ENCODE peak calls at places on chromosomes 16 and 17, in six cellular contexts. X, Z, W, P, F and H are unnamed samples.

GRCh38 chr16:66569827-66570405 is 3.7 kb downstream of the CMTM1 start:
- DNase-seq in X (no peak), W (no peak), P (no peak), Z (peak), F (peak), H (no peak)

GRCh38 chr17:65660947-65661346 is 99.5 kb upstream of the AXIN2 start:
- DNase-seq in F (peak), Z (peak), X (no peak), W (no peak), P (no peak), H (no peak)

GRCh38 chr17:58998871-58999270 is 107.8 kb downstream of the TRIM37 start:
- DNase-seq in F (no peak), W (no peak), Z (no peak), P (no peak), X (no peak), H (no peak)

GRCh38 chr16:19860146-19861030 is 24.3 kb downstream of the GPRC5B start:
- DNase-seq in P (no peak), Z (no peak), W (no peak), X (peak), F (peak), H (no peak)

GRCh38 chr16:30780021-30780420 is 7.0 kb downstream of the ZNF629 start:
- DNase-seq in F (no peak), P (no peak), W (no peak), X (no peak), Z (no peak), H (no peak)

GRCh38 chr16:29645699-29646187 is 17.3 kb upstream of the SPN start:
- DNase-seq in X (no peak), F (no peak), P (peak), Z (no peak), W (peak), H (peak)

GRCh38 chr17:75927286-75927922 is 13.4 kb downstream of the FBF1 start:
- DNase-seq in W (peak), P (peak), Z (peak), X (peak), F (no peak), H (peak)

GRCh38 chr16:26569793-26570192 is 496.9 kb upstream of the C16orf82 start:
- DNase-seq in W (no peak), Z (peak), F (peak), X (peak), P (no peak), H (peak)

GRCh38 chr17:38459556-38459955 is 31.3 kb downstream of the ARHGAP23 start:
- DNase-seq in X (peak), P (no peak), F (no peak), Z (no peak), W (no peak), H (no peak)

GRCh38 chr17:44247346-44248219 is 20.4 kb downstream of the SLC4A1 start:
- DNase-seq in X (no peak), P (peak), W (no peak), F (no peak), Z (no peak), H (no peak)

GRCh38 chr16:88499836-88500251 is 46.8 kb downstream of the ZFPM1 start:
- DNase-seq in F (no peak), X (no peak), Z (no peak), P (no peak), W (no peak), H (no peak)

GRCh38 chr17:83190601-83191387 is 111.4 kb downstream of the METRNL start:
- DNase-seq in X (no peak), Z (no peak), F (no peak), W (no peak), P (no peak), H (no peak)

GRCh38 chr17:63752707-63753106 is 11.1 kb upstream of the STRADA start:
- DNase-seq in F (no peak), W (no peak), P (no peak), X (no peak), Z (no peak), H (no peak)

GRCh38 chr16:55411231-55411630 is 67.8 kb upstream of the MMP2 start:
- DNase-seq in P (no peak), F (no peak), W (no peak), Z (peak), X (peak), H (no peak)

GRCh38 chr17:80941743-80942211 is 49.9 kb upstream of the CHMP6 start:
- DNase-seq in W (no peak), P (no peak), X (no peak), F (no peak), Z (peak), H (no peak)

GRCh38 chr16:90020838-90021382 is 1.7 kb upstream of the DBNDD1 start:
- DNase-seq in F (peak), W (no peak), X (no peak), P (peak), Z (peak), H (no peak)

GRCh38 chr16:88478889-88479794 is 26.1 kb downstream of the ZFPM1 start:
- DNase-seq in W (no peak), X (no peak), F (no peak), P (peak), Z (no peak), H (no peak)

GRCh38 chr16:49268667-49269066 is 13.0 kb downstream of the CBLN1 start:
- DNase-seq in P (no peak), F (no peak), Z (no peak), X (no peak), W (no peak), H (no peak)

DNA sequence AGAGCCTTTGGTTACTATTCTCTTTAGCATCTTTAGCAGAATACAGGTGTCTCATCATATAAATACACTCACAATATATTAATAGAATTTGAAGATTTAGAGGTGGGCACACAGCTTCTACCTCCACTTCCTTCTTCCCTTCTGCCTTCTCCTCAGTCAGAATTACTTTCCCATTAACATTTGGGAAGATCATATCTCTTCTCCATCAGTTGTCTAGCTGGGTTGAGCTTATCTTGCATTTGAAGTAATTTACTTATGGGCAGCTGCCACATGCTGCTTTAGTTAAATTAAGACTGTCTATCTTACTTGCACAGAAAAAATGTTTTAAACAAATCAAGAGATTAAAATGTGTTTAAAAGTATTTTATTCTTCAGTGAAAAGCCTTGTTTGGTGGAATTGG is 110.1 kb upstream of the ASIC2 start:
- DNase-seq in P (peak), F (no peak), Z (no peak), W (no peak), X (no peak), H (no peak)
- H3K4me3 ChIP-seq in P (no peak), F (no peak), Z (no peak), W (no peak), X (no peak), H (no peak)

GRCh38 chr16:57539072-57539796 is 2.9 kb upstream of the CCDC102A start:
- DNase-seq in P (no peak), Z (no peak), F (no peak), X (no peak), W (no peak), H (peak)

GRCh38 chr16:57538235-57538711 is 1.9 kb upstream of the CCDC102A start:
- DNase-seq in W (no peak), F (no peak), P (no peak), Z (no peak), X (no peak), H (no peak)

GRCh38 chr16:57540387-57540786 is 2.1 kb upstream of the ADGRG5 start:
- DNase-seq in F (no peak), W (no peak), X (no peak), Z (no peak), P (no peak), H (no peak)

GRCh38 chr16:57541754-57542435 is 548 bp upstream of the ADGRG5 start:
- DNase-seq in P (no peak), W (no peak), X (no peak), F (no peak), Z (no peak), H (no peak)

GRCh38 chr16:57540906-57541753 is 1.3 kb upstream of the ADGRG5 start:
- DNase-seq in X (no peak), W (no peak), F (no peak), Z (no peak), P (peak), H (no peak)
- H3K9ac ChIP-seq in X (no peak), W (no peak), F (no peak), Z (no peak), P (no peak), H (no peak)

GRCh38 chr17:33287096-33287495 is 6.0 kb downstream of the ASIC2 start:
- DNase-seq in Z (no peak), F (no peak), W (no peak), X (no peak), P (no peak), H (no peak)
- TF ChIP-seq EZH2phosphoT487 in Z (no peak), F (no peak), W (no peak), X (no peak), P (no peak), H (no peak)

DNA sequence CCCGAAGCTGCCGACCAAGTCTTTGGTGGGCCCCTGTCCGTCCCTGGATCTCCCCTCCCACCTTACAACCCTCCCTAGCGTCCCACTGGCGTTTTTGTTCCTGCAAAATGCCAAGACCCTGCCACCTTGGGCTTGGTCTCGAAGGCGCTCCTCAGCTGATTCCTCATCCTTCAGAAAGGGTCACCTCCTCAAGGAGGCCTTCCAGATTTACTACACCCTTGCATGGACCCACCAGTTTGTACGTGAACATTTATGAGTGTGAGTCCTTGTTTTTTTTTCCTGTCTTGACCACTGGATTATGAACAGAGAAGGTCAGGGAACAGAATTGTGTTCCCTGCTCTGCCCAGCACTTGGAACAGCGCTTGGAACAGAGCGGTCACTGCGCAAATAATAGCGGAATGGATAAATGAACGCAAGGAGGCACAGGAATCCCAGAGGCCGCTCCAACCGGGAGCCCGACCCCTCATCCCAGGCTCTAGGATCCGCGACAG is 895 bp upstream of the GFER start:
- DNase-seq in Z (no peak), W (no peak), F (no peak), P (no peak), X (no peak), H (no peak)
- H3K4me3 ChIP-seq in Z (peak), W (peak), F (peak), P (peak), X (peak), H (peak)

GRCh38 chr17:40363480-40363838 is 1.1 kb downstream of the GJD3 start:
- DNase-seq in X (peak), W (no peak), F (no peak), Z (peak), P (no peak), H (no peak)
- H3K9ac ChIP-seq in X (no peak), W (no peak), F (no peak), Z (peak), P (no peak), H (no peak)

DNA sequence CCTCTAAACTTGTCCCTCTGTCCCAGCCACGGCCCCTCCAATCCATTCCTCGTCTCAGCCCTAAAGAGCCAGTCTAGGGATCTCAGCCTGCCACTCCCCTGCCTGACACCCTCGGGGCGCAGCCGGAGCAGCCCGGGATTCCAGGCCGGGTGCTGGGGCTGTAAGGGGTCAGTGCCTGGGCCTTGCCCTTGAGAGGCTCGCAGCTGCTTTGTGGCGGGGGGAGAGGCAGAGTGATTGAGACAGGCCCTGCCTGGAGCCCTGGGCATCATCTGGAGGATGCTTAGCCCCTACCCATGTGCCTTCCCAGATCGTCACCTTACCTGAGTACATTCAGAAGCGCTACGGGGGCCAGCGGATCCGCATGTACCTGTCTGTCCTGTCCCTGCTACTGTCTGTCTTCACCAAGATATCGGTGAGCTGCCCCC is 8.3 kb downstream of the SLC5A10 start:
- DNase-seq in Z (no peak), P (peak), X (no peak), W (no peak), F (no peak), H (no peak)
- TF ChIP-seq EZH2phosphoT487 in Z (no peak), P (no peak), X (no peak), W (no peak), F (no peak), H (no peak)

GRCh38 chr17:70169707-70170597 is 620 bp downstream of the KCNJ2 start:
- DNase-seq in W (no peak), P (no peak), Z (peak), F (no peak), X (no peak), H (no peak)
- H3K4me3 ChIP-seq in W (peak), P (peak), Z (peak), F (peak), X (peak), H (peak)